ENCODE peak calls at places on chromosomes 12 and 14, in four cellular contexts. C, O, S and Y are unnamed samples.

GRCh38 chr12:124509676-124510300 is 57.6 kb downstream of the NCOR2 start:
- DNase-seq in S (no peak), C (no peak), O (no peak), Y (no peak)

GRCh38 chr12:100661300-100661951 is 87.9 kb downstream of the GAS2L3 start:
- DNase-seq in O (no peak), C (no peak), S (no peak), Y (no peak)

GRCh38 chr12:112906712-112907414 is at the start of gene OAS1:
- DNase-seq in S (peak; percentile 44), O (peak; percentile 50), C (peak; percentile 76), Y (peak; percentile 57)

GRCh38 chr12:124453419-124454351 is 113.7 kb downstream of the NCOR2 start:
- DNase-seq in C (peak; percentile 90), O (peak; percentile 95), S (peak; percentile 69), Y (peak; percentile 56)

GRCh38 chr12:49671051-49671765 is 36.0 kb downstream of the FMNL3 start:
- DNase-seq in C (no peak), S (peak; percentile 75), O (no peak), Y (peak; percentile 83)

GRCh38 chr12:107411792-107412535 is 273.6 kb upstream of the PWP1 start:
- DNase-seq in O (no peak), S (no peak), C (no peak), Y (no peak)

GRCh38 chr14:61589691-61590521 is 105.4 kb upstream of the HIF1A start:
- DNase-seq in S (no peak), O (no peak), C (no peak), Y (peak; percentile 78)

GRCh38 chr12:82609234-82609914 is 77.3 kb upstream of the TMTC2 start:
- DNase-seq in O (no peak), S (no peak), C (no peak), Y (no peak)

GRCh38 chr12:121803861-121804416 is at the start of gene SETD1B:
- DNase-seq in C (peak; percentile 45), S (peak; percentile 52), O (peak; percentile 33), Y (no peak)

GRCh38 chr12:25730489-25731349 is 177.6 kb upstream of the LMNTD1 start:
- DNase-seq in O (no peak), C (no peak), S (no peak), Y (no peak)

GRCh38 chr12:56461235-56462159 is 6.9 kb upstream of the SPRYD4 start:
- DNase-seq in S (no peak), O (no peak), C (no peak), Y (no peak)

GRCh38 chr12:120381752-120382419 is 12.9 kb upstream of the MSI1 start:
- DNase-seq in O (no peak), S (no peak), C (no peak), Y (no peak)

GRCh38 chr12:61554268-61555008 is 705.8 kb upstream of the USP15 start:
- DNase-seq in S (no peak), C (no peak), O (no peak), Y (no peak)

GRCh38 chr12:116324684-116325664 is 47.5 kb upstream of the MED13L start:
- DNase-seq in S (peak; percentile 41), O (peak; percentile 41), C (peak; percentile 54), Y (peak; percentile 94)

GRCh38 chr14:93042968-93043940 is 72.5 kb downstream of the ITPK1 start:
- DNase-seq in C (no peak), S (no peak), O (no peak), Y (no peak)

GRCh38 chr14:87066221-87066817 is 926.7 kb downstream of the GALC start:
- DNase-seq in O (no peak), C (no peak), S (no peak), Y (no peak)